ENCODE peak calls at places on chromosomes 7 and 10, in four cellular contexts. One of them, this sample, is unnamed. For H3K4me1, the result is how much of the 10 kb centered on the place peaks cover.

GRCh38 chr10:50992972-50993766 is 81.1 kb upstream of the PRKG1 start:
- DNase-seq in Panc1: no peak
- DNase-seq in DND-41: no peak
- DNase-seq in A549: no peak
- DNase-seq in this sample: no peak

GRCh38 chr7:41592794-41593193 is 110.1 kb downstream of the INHBA start:
- DNase-seq in DND-41: no peak
- DNase-seq in A549: no peak
- DNase-seq in Panc1: no peak
- DNase-seq in this sample: no peak

GRCh38 chr7:23533160-23533559 is 1.4 kb upstream of the TRA2A start:
- DNase-seq in Panc1: no peak
- DNase-seq in A549: no peak
- DNase-seq in DND-41: no peak
- DNase-seq in this sample: no peak

GRCh38 chr10:114623661-114624294 is 34.3 kb downstream of the ABLIM1 start:
- DNase-seq in Panc1: no peak
- DNase-seq in A549: peak
- DNase-seq in DND-41: no peak
- DNase-seq in this sample: no peak

GRCh38 chr7:148264933-148265557 is 325.5 kb upstream of the C7orf33 start:
- DNase-seq in A549: peak
- DNase-seq in DND-41: peak
- DNase-seq in Panc1: peak
- DNase-seq in this sample: peak

GRCh38 chr10:91745086-91745831 is 53.0 kb upstream of the TNKS2 start:
- DNase-seq in Panc1: peak
- DNase-seq in A549: peak
- DNase-seq in DND-41: no peak
- DNase-seq in this sample: no peak

GRCh38 chr7:73706122-73707044 is 13.1 kb downstream of the STX1A start:
- DNase-seq in DND-41: no peak
- DNase-seq in Panc1: peak
- DNase-seq in A549: peak
- DNase-seq in this sample: no peak

GRCh38 chr10:48538611-48539010 is 66.3 kb downstream of the ARHGAP22 start:
- DNase-seq in A549: no peak
- DNase-seq in Panc1: no peak
- DNase-seq in DND-41: no peak
- DNase-seq in this sample: no peak

DNA sequence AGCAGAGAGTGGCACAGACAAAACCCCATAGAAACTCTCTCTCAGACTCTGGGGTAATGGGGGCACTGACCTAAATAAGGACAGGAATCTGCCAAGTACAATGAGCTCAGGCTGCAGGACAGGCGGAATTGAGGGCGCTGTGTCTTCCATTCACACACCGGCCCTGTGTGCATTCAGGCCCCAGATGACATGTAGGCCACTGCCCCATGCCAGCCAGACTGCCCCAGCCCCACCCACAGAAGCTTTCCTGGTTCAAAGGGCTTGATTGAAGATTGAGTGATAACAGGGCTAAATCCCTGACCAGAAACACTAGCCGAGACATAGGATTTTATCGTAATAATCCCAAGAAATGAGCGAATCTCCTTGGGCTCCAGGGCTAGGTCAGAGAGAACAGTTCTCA is 52.8 kb downstream of the EEPD1 start:
- DNase-seq in DND-41: no peak
- DNase-seq in A549: no peak
- DNase-seq in Panc1: no peak
- DNase-seq in this sample: no peak
- H3K4me1 ChIP-seq in DND-41: under half
- H3K4me1 ChIP-seq in A549: half or more
- H3K4me1 ChIP-seq in Panc1: half or more
- H3K4me1 ChIP-seq in this sample: under half

GRCh38 chr7:134126126-134126525 is 1.0 kb upstream of the LRGUK start:
- DNase-seq in A549: no peak
- DNase-seq in Panc1: no peak
- DNase-seq in DND-41: no peak
- DNase-seq in this sample: no peak

GRCh38 chr7:134128829-134129228 is 1.7 kb downstream of the LRGUK start:
- DNase-seq in A549: no peak
- DNase-seq in Panc1: no peak
- DNase-seq in DND-41: no peak
- DNase-seq in this sample: no peak

GRCh38 chr7:134126937-134127848 is at the start of gene LRGUK:
- DNase-seq in Panc1: peak
- DNase-seq in DND-41: peak
- DNase-seq in A549: peak
- DNase-seq in this sample: peak

GRCh38 chr7:134134004-134134403 is 6.9 kb downstream of the LRGUK start:
- DNase-seq in DND-41: no peak
- DNase-seq in Panc1: no peak
- DNase-seq in A549: no peak
- DNase-seq in this sample: no peak

DNA sequence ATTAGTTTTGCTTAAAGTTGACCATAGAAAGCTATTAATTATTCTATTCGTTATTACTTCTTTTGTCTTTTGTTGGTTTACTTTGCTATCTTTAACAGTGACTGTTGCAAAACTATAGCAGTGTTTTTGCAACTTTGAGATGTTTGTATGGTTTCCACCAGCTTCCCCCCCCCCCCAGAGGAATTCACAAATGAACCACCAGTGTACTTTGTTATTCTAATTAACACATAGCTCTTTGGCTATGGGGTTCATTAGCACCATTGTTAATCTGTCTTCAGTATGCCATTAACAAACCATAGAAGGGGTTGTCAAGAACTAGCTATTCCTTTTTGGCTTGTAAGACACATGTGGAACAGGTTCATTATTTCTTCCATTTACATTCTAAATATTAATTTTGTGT is 3.0 kb downstream of the LRGUK start:
- DNase-seq in DND-41: no peak
- DNase-seq in A549: no peak
- DNase-seq in Panc1: no peak
- DNase-seq in this sample: no peak
- H3K4me3 ChIP-seq in DND-41: no peak
- H3K4me3 ChIP-seq in A549: no peak
- H3K4me3 ChIP-seq in Panc1: no peak
- H3K4me3 ChIP-seq in this sample: no peak

GRCh38 chr10:103605359-103606156 is 112.1 kb downstream of the NEURL1 start:
- DNase-seq in A549: peak
- DNase-seq in DND-41: peak
- DNase-seq in Panc1: peak
- DNase-seq in this sample: peak
- TF ChIP-seq CTCF in A549: peak
- TF ChIP-seq CTCF in DND-41: peak
- TF ChIP-seq CTCF in Panc1: peak
- TF ChIP-seq CTCF in this sample: peak

DNA sequence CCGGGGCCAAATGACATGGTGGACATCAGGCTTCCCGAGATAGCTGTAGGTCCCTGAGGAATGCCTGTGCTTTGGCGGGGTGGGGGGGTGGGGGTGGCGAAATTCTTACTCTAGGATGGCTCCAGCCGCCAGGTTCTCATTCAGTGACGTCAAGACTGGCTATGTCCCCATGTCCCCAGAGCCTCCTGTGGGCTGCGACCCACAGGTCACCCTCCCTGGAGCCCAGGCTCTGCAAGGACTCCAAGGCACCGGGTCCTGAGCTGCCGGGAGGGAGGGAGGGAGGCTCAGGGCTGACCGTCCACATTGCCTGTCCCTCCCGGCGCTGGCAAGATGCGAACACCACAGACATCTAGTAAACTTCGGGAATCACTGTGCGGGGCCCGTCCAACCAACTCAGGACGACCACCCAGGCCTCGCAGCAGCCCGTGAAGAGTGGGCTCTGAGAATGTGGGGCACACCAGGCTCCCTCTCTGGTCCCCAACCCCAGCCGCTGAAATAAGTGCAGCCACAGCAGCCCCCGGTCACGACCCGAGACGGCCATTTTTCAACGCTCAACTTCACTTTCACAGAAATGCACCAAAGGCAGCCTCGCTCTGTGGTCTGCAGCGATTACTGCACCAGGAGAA is 12.6 kb downstream of the GPR146 start:
- DNase-seq in A549: no peak
- DNase-seq in DND-41: no peak
- DNase-seq in Panc1: no peak
- DNase-seq in this sample: no peak
- H3K4me1 ChIP-seq in A549: under half
- H3K4me1 ChIP-seq in DND-41: under half
- H3K4me1 ChIP-seq in Panc1: under half
- H3K4me1 ChIP-seq in this sample: under half

GRCh38 chr7:112220877-112221434 is 14.5 kb downstream of the ZNF277 start:
- DNase-seq in A549: no peak
- DNase-seq in Panc1: no peak
- DNase-seq in DND-41: no peak
- DNase-seq in this sample: no peak
- H3K4me3 ChIP-seq in A549: no peak
- H3K4me3 ChIP-seq in Panc1: no peak
- H3K4me3 ChIP-seq in DND-41: no peak
- H3K4me3 ChIP-seq in this sample: no peak

DNA sequence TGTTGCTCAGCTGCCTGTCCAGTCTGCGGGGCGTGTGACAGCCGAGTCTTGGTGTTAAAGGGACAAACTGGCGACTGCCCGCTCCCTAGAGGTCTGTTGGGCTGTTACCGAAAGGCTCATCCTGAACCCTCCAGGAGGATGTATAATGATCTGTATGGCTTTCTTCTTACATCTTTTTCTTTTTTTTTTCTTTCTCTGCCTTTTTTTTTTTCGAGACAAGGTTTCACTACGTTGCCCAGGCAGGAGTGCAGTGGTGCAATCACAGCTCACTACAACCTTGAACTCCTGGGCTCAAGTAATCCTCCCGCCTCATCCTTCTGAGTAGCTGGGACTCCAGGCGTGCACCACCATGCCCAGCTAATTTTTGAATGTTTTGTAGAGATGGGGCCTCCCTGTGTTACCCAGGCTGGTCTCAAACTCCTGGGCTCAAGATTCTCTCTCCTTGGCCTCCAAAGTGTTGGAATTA is 857 bp downstream of the INTS15 start:
- DNase-seq in Panc1: no peak
- DNase-seq in A549: peak
- DNase-seq in DND-41: peak
- DNase-seq in this sample: no peak
- TF ChIP-seq CTCF in Panc1: no peak
- TF ChIP-seq CTCF in A549: no peak
- TF ChIP-seq CTCF in DND-41: no peak
- TF ChIP-seq CTCF in this sample: no peak

GRCh38 chr7:155663942-155664341 is 19.5 kb downstream of the RBM33 start:
- DNase-seq in Panc1: no peak
- DNase-seq in DND-41: no peak
- DNase-seq in A549: no peak
- DNase-seq in this sample: no peak
- H3K4me1 ChIP-seq in Panc1: under half
- H3K4me1 ChIP-seq in DND-41: under half
- H3K4me1 ChIP-seq in A549: under half
- H3K4me1 ChIP-seq in this sample: under half

GRCh38 chr10:129169115-129169514 is 297.9 kb upstream of the MGMT start:
- DNase-seq in Panc1: no peak
- DNase-seq in A549: no peak
- DNase-seq in DND-41: no peak
- DNase-seq in this sample: no peak
- H3K4me3 ChIP-seq in Panc1: no peak
- H3K4me3 ChIP-seq in A549: no peak
- H3K4me3 ChIP-seq in DND-41: no peak
- H3K4me3 ChIP-seq in this sample: no peak

DNA sequence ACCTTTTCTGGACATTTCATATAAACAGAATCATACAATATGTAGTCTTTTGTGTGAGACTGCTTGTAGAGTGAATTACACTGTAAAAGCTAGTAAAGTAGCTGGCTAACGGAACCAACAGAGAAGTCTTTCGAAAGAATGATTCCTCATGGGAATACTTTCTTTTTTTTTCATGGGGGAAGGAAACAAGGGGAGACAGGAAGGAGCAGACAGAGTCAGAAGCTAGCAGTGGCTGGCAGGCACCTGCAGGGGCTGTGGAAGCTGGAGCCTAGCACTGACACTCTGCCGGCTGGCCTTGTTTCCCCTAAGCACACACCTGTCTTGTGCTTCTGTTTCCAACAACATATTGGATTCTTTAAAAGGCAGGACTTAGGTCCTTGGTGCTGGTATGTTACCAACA is 24.7 kb downstream of the NOD1 start:
- DNase-seq in DND-41: no peak
- DNase-seq in Panc1: no peak
- DNase-seq in A549: no peak
- DNase-seq in this sample: no peak
- TF ChIP-seq CTCF in DND-41: no peak
- TF ChIP-seq CTCF in Panc1: no peak
- TF ChIP-seq CTCF in A549: no peak
- TF ChIP-seq CTCF in this sample: no peak

GRCh38 chr7:36283711-36284130 is 105.9 kb upstream of the ANLN start:
- DNase-seq in DND-41: peak
- DNase-seq in Panc1: no peak
- DNase-seq in A549: no peak
- DNase-seq in this sample: no peak

GRCh38 chr7:36286241-36286640 is 103.4 kb upstream of the ANLN start:
- DNase-seq in A549: no peak
- DNase-seq in DND-41: peak
- DNase-seq in Panc1: no peak
- DNase-seq in this sample: no peak

GRCh38 chr7:36283171-36283570 is 106.5 kb upstream of the ANLN start:
- DNase-seq in DND-41: peak
- DNase-seq in A549: no peak
- DNase-seq in Panc1: no peak
- DNase-seq in this sample: no peak

GRCh38 chr7:36285276-36285675 is 104.4 kb upstream of the ANLN start:
- DNase-seq in A549: no peak
- DNase-seq in Panc1: no peak
- DNase-seq in DND-41: no peak
- DNase-seq in this sample: no peak

GRCh38 chr7:36284470-36284869 is 105.2 kb upstream of the ANLN start:
- DNase-seq in Panc1: no peak
- DNase-seq in DND-41: peak
- DNase-seq in A549: no peak
- DNase-seq in this sample: no peak
- H3K4me1 ChIP-seq in Panc1: half or more
- H3K4me1 ChIP-seq in DND-41: half or more
- H3K4me1 ChIP-seq in A549: half or more
- H3K4me1 ChIP-seq in this sample: under half